ENCODE peak calls at places on chromosome 15, in seven cellular contexts. One of them, this sample, is unnamed.

GRCh38 chr15:64740361-64741170 is 34.8 kb downstream of the RBPMS2 start:
- DNase-seq in A172: no peak
- DNase-seq in T47D: peak
- DNase-seq in Panc1: no peak
- DNase-seq in GM13977: peak
- DNase-seq in stimulated activated CD8-positive, alpha-beta memory T cell treated with anti-CD3 and anti-CD28 coated beads, Interleukin-2, amount 100 ng/mL, for 1 hour: no peak
- DNase-seq in occipital lobe: no peak
- DNase-seq in this sample: peak

GRCh38 chr15:62545392-62546227 is 380.5 kb upstream of the C2CD4B start:
- DNase-seq in occipital lobe: peak
- DNase-seq in T47D: peak
- DNase-seq in GM13977: no peak
- DNase-seq in Panc1: no peak
- DNase-seq in A172: no peak
- DNase-seq in stimulated activated CD8-positive, alpha-beta memory T cell treated with anti-CD3 and anti-CD28 coated beads, Interleukin-2, amount 100 ng/mL, for 1 hour: no peak
- DNase-seq in this sample: no peak

GRCh38 chr15:82317091-82317489 is 32.2 kb downstream of the GOLGA6L10 start:
- DNase-seq in A172: no peak
- DNase-seq in T47D: no peak
- DNase-seq in occipital lobe: no peak
- DNase-seq in stimulated activated CD8-positive, alpha-beta memory T cell treated with anti-CD3 and anti-CD28 coated beads, Interleukin-2, amount 100 ng/mL, for 1 hour: no peak
- DNase-seq in Panc1: no peak
- DNase-seq in GM13977: no peak
- DNase-seq in this sample: no peak

GRCh38 chr15:66650433-66650832 is 51.6 kb upstream of the SMAD6 start:
- DNase-seq in GM13977: no peak
- DNase-seq in occipital lobe: no peak
- DNase-seq in Panc1: no peak
- DNase-seq in T47D: no peak
- DNase-seq in stimulated activated CD8-positive, alpha-beta memory T cell treated with anti-CD3 and anti-CD28 coated beads, Interleukin-2, amount 100 ng/mL, for 1 hour: no peak
- DNase-seq in A172: peak
- DNase-seq in this sample: no peak

GRCh38 chr15:34725565-34725964 is 29.2 kb downstream of the GJD2 start:
- DNase-seq in occipital lobe: no peak
- DNase-seq in GM13977: no peak
- DNase-seq in A172: no peak
- DNase-seq in Panc1: no peak
- DNase-seq in T47D: no peak
- DNase-seq in stimulated activated CD8-positive, alpha-beta memory T cell treated with anti-CD3 and anti-CD28 coated beads, Interleukin-2, amount 100 ng/mL, for 1 hour: no peak
- DNase-seq in this sample: no peak

GRCh38 chr15:48798319-48798718 is 12.6 kb downstream of the CEP152 start:
- DNase-seq in occipital lobe: no peak
- DNase-seq in Panc1: no peak
- DNase-seq in T47D: no peak
- DNase-seq in GM13977: no peak
- DNase-seq in A172: no peak
- DNase-seq in stimulated activated CD8-positive, alpha-beta memory T cell treated with anti-CD3 and anti-CD28 coated beads, Interleukin-2, amount 100 ng/mL, for 1 hour: no peak
- DNase-seq in this sample: no peak

GRCh38 chr15:85615930-85616329 is 178.8 kb downstream of the KLHL25 start:
- DNase-seq in A172: no peak
- DNase-seq in T47D: peak
- DNase-seq in Panc1: no peak
- DNase-seq in GM13977: peak
- DNase-seq in stimulated activated CD8-positive, alpha-beta memory T cell treated with anti-CD3 and anti-CD28 coated beads, Interleukin-2, amount 100 ng/mL, for 1 hour: no peak
- DNase-seq in occipital lobe: no peak
- DNase-seq in this sample: no peak

GRCh38 chr15:77985031-77985930 is 92.2 kb downstream of the TBC1D2B start:
- DNase-seq in T47D: no peak
- DNase-seq in A172: no peak
- DNase-seq in occipital lobe: no peak
- DNase-seq in Panc1: no peak
- DNase-seq in GM13977: no peak
- DNase-seq in stimulated activated CD8-positive, alpha-beta memory T cell treated with anti-CD3 and anti-CD28 coated beads, Interleukin-2, amount 100 ng/mL, for 1 hour: no peak
- DNase-seq in this sample: no peak

GRCh38 chr15:69623521-69624513 is 171.2 kb downstream of the RPLP1 start:
- DNase-seq in GM13977: no peak
- DNase-seq in T47D: no peak
- DNase-seq in A172: no peak
- DNase-seq in occipital lobe: no peak
- DNase-seq in stimulated activated CD8-positive, alpha-beta memory T cell treated with anti-CD3 and anti-CD28 coated beads, Interleukin-2, amount 100 ng/mL, for 1 hour: no peak
- DNase-seq in Panc1: no peak
- DNase-seq in this sample: no peak

GRCh38 chr15:31338879-31339557 is 12.4 kb downstream of the KLF13 start:
- DNase-seq in T47D: no peak
- DNase-seq in occipital lobe: peak
- DNase-seq in stimulated activated CD8-positive, alpha-beta memory T cell treated with anti-CD3 and anti-CD28 coated beads, Interleukin-2, amount 100 ng/mL, for 1 hour: no peak
- DNase-seq in A172: peak
- DNase-seq in GM13977: peak
- DNase-seq in Panc1: no peak
- DNase-seq in this sample: no peak

GRCh38 chr15:59995568-59996349 is 8.4 kb upstream of the FOXB1 start:
- DNase-seq in occipital lobe: no peak
- DNase-seq in Panc1: no peak
- DNase-seq in A172: no peak
- DNase-seq in T47D: no peak
- DNase-seq in stimulated activated CD8-positive, alpha-beta memory T cell treated with anti-CD3 and anti-CD28 coated beads, Interleukin-2, amount 100 ng/mL, for 1 hour: no peak
- DNase-seq in GM13977: peak
- DNase-seq in this sample: no peak

GRCh38 chr15:60799885-60800728 is 321.2 kb upstream of the ICE2 start:
- DNase-seq in A172: no peak
- DNase-seq in T47D: no peak
- DNase-seq in occipital lobe: no peak
- DNase-seq in stimulated activated CD8-positive, alpha-beta memory T cell treated with anti-CD3 and anti-CD28 coated beads, Interleukin-2, amount 100 ng/mL, for 1 hour: no peak
- DNase-seq in GM13977: no peak
- DNase-seq in Panc1: no peak
- DNase-seq in this sample: no peak

GRCh38 chr15:69568621-69569020 is 116.0 kb downstream of the RPLP1 start:
- DNase-seq in A172: peak
- DNase-seq in occipital lobe: no peak
- DNase-seq in Panc1: no peak
- DNase-seq in stimulated activated CD8-positive, alpha-beta memory T cell treated with anti-CD3 and anti-CD28 coated beads, Interleukin-2, amount 100 ng/mL, for 1 hour: no peak
- DNase-seq in GM13977: no peak
- DNase-seq in T47D: no peak
- DNase-seq in this sample: no peak

GRCh38 chr15:81261172-81261808 is 62.7 kb downstream of the STARD5 start:
- DNase-seq in A172: no peak
- DNase-seq in Panc1: no peak
- DNase-seq in stimulated activated CD8-positive, alpha-beta memory T cell treated with anti-CD3 and anti-CD28 coated beads, Interleukin-2, amount 100 ng/mL, for 1 hour: no peak
- DNase-seq in T47D: no peak
- DNase-seq in GM13977: no peak
- DNase-seq in occipital lobe: no peak
- DNase-seq in this sample: no peak

GRCh38 chr15:78298983-78299301 is 467 bp downstream of the SKIC8 start:
- DNase-seq in stimulated activated CD8-positive, alpha-beta memory T cell treated with anti-CD3 and anti-CD28 coated beads, Interleukin-2, amount 100 ng/mL, for 1 hour: no peak
- DNase-seq in T47D: peak
- DNase-seq in GM13977: no peak
- DNase-seq in A172: no peak
- DNase-seq in occipital lobe: no peak
- DNase-seq in Panc1: no peak
- DNase-seq in this sample: no peak

GRCh38 chr15:25933456-25934158 is 70.5 kb upstream of the ATP10A start:
- DNase-seq in A172: no peak
- DNase-seq in GM13977: no peak
- DNase-seq in T47D: peak
- DNase-seq in occipital lobe: peak
- DNase-seq in Panc1: peak
- DNase-seq in stimulated activated CD8-positive, alpha-beta memory T cell treated with anti-CD3 and anti-CD28 coated beads, Interleukin-2, amount 100 ng/mL, for 1 hour: peak
- DNase-seq in this sample: peak

GRCh38 chr15:98800437-98801233 is 152.3 kb downstream of the IGF1R start:
- DNase-seq in T47D: peak
- DNase-seq in stimulated activated CD8-positive, alpha-beta memory T cell treated with anti-CD3 and anti-CD28 coated beads, Interleukin-2, amount 100 ng/mL, for 1 hour: no peak
- DNase-seq in GM13977: no peak
- DNase-seq in occipital lobe: peak
- DNase-seq in A172: peak
- DNase-seq in Panc1: peak
- DNase-seq in this sample: peak

GRCh38 chr15:48796930-48797329 is 13.9 kb downstream of the CEP152 start:
- DNase-seq in stimulated activated CD8-positive, alpha-beta memory T cell treated with anti-CD3 and anti-CD28 coated beads, Interleukin-2, amount 100 ng/mL, for 1 hour: no peak
- DNase-seq in Panc1: no peak
- DNase-seq in A172: no peak
- DNase-seq in occipital lobe: no peak
- DNase-seq in T47D: no peak
- DNase-seq in GM13977: no peak
- DNase-seq in this sample: no peak

GRCh38 chr15:75672646-75673425 is 25.1 kb downstream of the SNX33 start:
- DNase-seq in Panc1: no peak
- DNase-seq in A172: peak
- DNase-seq in T47D: no peak
- DNase-seq in GM13977: no peak
- DNase-seq in occipital lobe: no peak
- DNase-seq in stimulated activated CD8-positive, alpha-beta memory T cell treated with anti-CD3 and anti-CD28 coated beads, Interleukin-2, amount 100 ng/mL, for 1 hour: no peak
- DNase-seq in this sample: no peak

This sample was measured in NCI-H460.